ENCODE peak calls at places on chromosomes 7 and 10, in seven cellular contexts. P is NCI-H1092, L is type B pancreatic cell, D is RCC 7860, W is ELR, V is SJSA1, J is HFF-Myc. H is an unnamed sample.

GRCh38 chr7:36526720-36527548 is 137.3 kb downstream of the ANLN start:
- DNase-seq in P (no peak), L (no peak), D (peak), W (peak), V (peak), J (peak), H (peak)

GRCh38 chr7:108613949-108614381 is 44.3 kb downstream of the DNAJB9 start:
- DNase-seq in P (no peak), L (no peak), D (no peak), W (no peak), V (no peak), J (no peak), H (no peak)

GRCh38 chr7:41709621-41710020 is 6.7 kb upstream of the INHBA start:
- DNase-seq in P (no peak), L (no peak), D (peak), W (peak), V (no peak), J (no peak), H (peak)

GRCh38 chr7:26200113-26200443 is 468 bp downstream of the HNRNPA2B1 start:
- DNase-seq in P (peak), L (peak), D (peak), W (peak), V (peak), J (no peak), H (peak)

GRCh38 chr7:132654150-132654549 is 77.9 kb upstream of the PLXNA4 start:
- DNase-seq in P (no peak), L (no peak), D (no peak), W (peak), V (no peak), J (no peak), H (no peak)

GRCh38 chr7:102407910-102408309 is 11.7 kb downstream of the PRKRIP1 start:
- DNase-seq in P (no peak), L (no peak), D (no peak), W (no peak), V (no peak), J (no peak), H (no peak)

GRCh38 chr7:17991866-17992648 is 35.6 kb downstream of the PRPS1L1 start:
- DNase-seq in P (no peak), L (no peak), D (no peak), W (peak), V (no peak), J (no peak), H (peak)

GRCh38 chr7:78690174-78690573 is 763.3 kb downstream of the MAGI2 start:
- DNase-seq in P (no peak), L (no peak), D (no peak), W (no peak), V (no peak), J (no peak), H (no peak)

GRCh38 chr10:88507380-88507779 is 75.7 kb downstream of the RNLS start:
- DNase-seq in P (no peak), L (no peak), D (no peak), W (no peak), V (no peak), J (no peak), H (peak)

GRCh38 chr10:59622320-59622901 is 87.2 kb downstream of the SLC16A9 start:
- DNase-seq in P (peak), L (no peak), D (peak), W (peak), V (no peak), J (peak), H (peak)

GRCh38 chr7:100835903-100836811 is 8.8 kb upstream of the EPHB4 start:
- DNase-seq in P (no peak), L (no peak), D (no peak), W (no peak), V (no peak), J (no peak), H (no peak)

GRCh38 chr7:20440472-20441105 is 109.9 kb downstream of the ITGB8 start:
- DNase-seq in P (no peak), L (no peak), D (no peak), W (peak), V (no peak), J (peak), H (peak)

GRCh38 chr10:118276727-118277126 is 65.4 kb downstream of the FAM204A start:
- DNase-seq in P (no peak), L (no peak), D (no peak), W (no peak), V (no peak), J (no peak), H (no peak)

GRCh38 chr10:35607475-35608316 is 2.6 kb downstream of the GJD4 start:
- DNase-seq in P (no peak), L (no peak), D (no peak), W (peak), V (no peak), J (no peak), H (no peak)

GRCh38 chr10:132803595-132804210 is 17.8 kb upstream of the NKX6-2 start:
- DNase-seq in P (no peak), L (no peak), D (no peak), W (no peak), V (no peak), J (no peak), H (no peak)

GRCh38 chr7:45435846-45436245 is 138.3 kb upstream of the ADCY1 start:
- DNase-seq in P (no peak), L (no peak), D (peak), W (peak), V (no peak), J (peak), H (peak)

GRCh38 chr10:79608505-79609375 is 2.0 kb upstream of the SFTPA1 start:
- DNase-seq in P (no peak), L (no peak), D (no peak), W (peak), V (no peak), J (no peak), H (peak)

GRCh38 chr7:75716992-75717626 is 21.6 kb downstream of the HIP1 start:
- DNase-seq in P (no peak), L (no peak), D (peak), W (peak), V (no peak), J (no peak), H (peak)

GRCh38 chr7:4823442-4824119 is 38.2 kb downstream of the PAPOLB start:
- DNase-seq in P (no peak), L (no peak), D (no peak), W (no peak), V (no peak), J (no peak), H (no peak)

GRCh38 chr10:619710-620109 is 69.8 kb downstream of the DIP2C start:
- DNase-seq in P (no peak), L (no peak), D (no peak), W (no peak), V (no peak), J (no peak), H (no peak)